ENCODE peak calls at places on chromosomes 6 and 20, in seven cellular contexts. N is bronchial epithelial cell, W is choroid plexus epithelial cell, Z is astrocyte of the cerebellum, E is HCT116, H is ascending aorta, G is pancreas. X is an unnamed sample.

GRCh38 chr6:159982726-159983506 is 14.0 kb downstream of the IGF2R start:
- DNase-seq in Z (no peak), E (no peak), N (no peak), G (no peak), W (peak; percentile 86), H (no peak), X (peak; percentile 61)

GRCh38 chr20:40160151-40160550 is 528.9 kb downstream of the MAFB start:
- DNase-seq in N (peak; percentile 60), E (peak; percentile 1), W (peak; percentile 82), G (peak; percentile 22), H (no peak), Z (peak; percentile 5), X (peak; percentile 64)

GRCh38 chr20:44780226-44780625 is 30.1 kb downstream of the RIMS4 start:
- DNase-seq in G (no peak), E (no peak), H (no peak), N (peak; percentile 32), W (peak; percentile 71), Z (peak; percentile 40), X (peak; percentile 58)

GRCh38 chr20:54452277-54452676 is 23.1 kb upstream of the DOK5 start:
- DNase-seq in G (no peak), H (no peak), W (no peak), E (no peak), Z (no peak), N (no peak), X (no peak)

GRCh38 chr6:163489584-163489983 is 75.1 kb downstream of the QKI start:
- DNase-seq in N (peak; percentile 8), G (no peak), W (peak; percentile 33), E (no peak), H (no peak), Z (peak; percentile 39), X (peak; percentile 38)

GRCh38 chr6:15504581-15505350 is 158.1 kb downstream of the DTNBP1 start:
- DNase-seq in E (no peak), Z (peak; percentile 99), W (peak; percentile 99), G (peak; percentile 42), N (peak; percentile 20), H (no peak), X (peak; percentile 98)

GRCh38 chr6:108831104-108831503 is 17.1 kb upstream of the ARMC2 start:
- DNase-seq in H (no peak), W (no peak), E (no peak), N (no peak), G (no peak), Z (no peak), X (no peak)

GRCh38 chr6:210104-210456 is 82.2 kb upstream of the DUSP22 start:
- DNase-seq in N (no peak), W (no peak), Z (no peak), H (no peak), E (no peak), G (no peak), X (no peak)

DNA sequence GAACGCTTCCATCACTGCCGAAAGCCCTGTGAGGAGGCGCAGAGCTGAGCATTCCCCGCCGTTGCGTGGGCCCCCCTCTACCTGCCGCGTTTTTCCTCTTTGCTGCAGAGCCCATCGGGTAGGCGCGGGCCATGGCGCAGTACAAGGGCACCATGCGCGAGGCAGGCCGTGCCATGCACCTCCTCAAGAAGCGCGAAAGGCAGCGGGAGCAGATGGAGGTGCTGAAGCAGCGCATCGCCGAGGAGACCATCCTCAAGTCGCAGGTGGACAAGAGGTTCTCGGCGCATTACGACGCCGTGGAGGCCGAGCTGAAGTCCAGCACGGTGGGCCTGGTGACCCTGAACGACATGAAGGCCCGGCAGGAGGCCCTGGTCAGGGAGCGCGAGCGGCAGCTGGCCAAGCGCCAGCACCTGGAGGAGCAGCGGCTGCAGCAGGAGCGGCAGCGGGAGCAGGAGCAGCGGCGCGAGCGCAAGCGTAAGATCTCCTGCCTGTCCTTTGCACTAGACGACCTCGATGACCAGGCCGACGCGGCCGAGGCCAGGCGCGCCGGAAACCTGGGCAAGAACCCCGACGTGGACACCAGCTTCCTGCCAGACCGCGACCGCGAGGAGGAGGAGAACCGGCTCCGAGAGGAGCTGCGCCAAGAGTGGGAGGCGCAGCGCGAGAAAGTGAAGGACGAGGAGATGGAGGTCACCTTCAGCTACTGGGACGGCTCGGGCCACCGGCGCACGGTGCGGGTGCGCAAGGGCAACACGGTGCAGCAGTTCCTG is 693 bp downstream of the FAM50B start:
- DNase-seq in H (no peak), Z (no peak), E (no peak), W (peak; percentile 23), G (peak; percentile 49), N (no peak), X (no peak)
- H3K4me3 ChIP-seq in H (peak overlapping the region; percentile 64), Z (peak overlapping the region; percentile 52), E (no peak overlapping the region), W (peak overlapping the region; percentile 67), G (peak overlapping the region; percentile 35), N (peak overlapping the region; percentile 47), X (peak overlapping the region; percentile 61)

DNA sequence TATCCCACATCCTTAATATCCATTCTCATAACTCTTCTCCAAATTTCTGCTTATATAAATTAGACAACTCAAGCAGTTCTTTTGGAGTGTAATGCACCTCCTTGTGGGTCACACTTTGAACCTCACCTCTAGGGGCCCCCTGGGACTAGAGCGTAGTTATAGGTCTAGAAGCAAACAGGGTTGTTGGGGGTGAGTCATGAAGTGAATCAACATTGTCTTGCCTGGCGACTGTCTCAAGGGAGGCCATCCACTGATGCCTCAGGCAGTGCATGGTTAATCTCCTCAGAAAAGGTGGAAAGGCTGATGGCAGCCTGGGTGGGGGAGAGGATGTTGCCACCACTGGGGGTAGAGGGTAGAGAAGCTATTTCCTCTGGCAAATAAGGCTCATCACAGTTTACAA is 129.1 kb downstream of the TNFRSF21 start:
- DNase-seq in N (peak; percentile 95), G (no peak), W (peak; percentile 60), E (peak; percentile 47), Z (no peak), H (no peak), X (peak; percentile 90)
- TF ChIP-seq CTCF in N (peak; percentile 17), G (no peak), W (no peak), E (no peak), Z (no peak), H (no peak), X (no peak)

DNA sequence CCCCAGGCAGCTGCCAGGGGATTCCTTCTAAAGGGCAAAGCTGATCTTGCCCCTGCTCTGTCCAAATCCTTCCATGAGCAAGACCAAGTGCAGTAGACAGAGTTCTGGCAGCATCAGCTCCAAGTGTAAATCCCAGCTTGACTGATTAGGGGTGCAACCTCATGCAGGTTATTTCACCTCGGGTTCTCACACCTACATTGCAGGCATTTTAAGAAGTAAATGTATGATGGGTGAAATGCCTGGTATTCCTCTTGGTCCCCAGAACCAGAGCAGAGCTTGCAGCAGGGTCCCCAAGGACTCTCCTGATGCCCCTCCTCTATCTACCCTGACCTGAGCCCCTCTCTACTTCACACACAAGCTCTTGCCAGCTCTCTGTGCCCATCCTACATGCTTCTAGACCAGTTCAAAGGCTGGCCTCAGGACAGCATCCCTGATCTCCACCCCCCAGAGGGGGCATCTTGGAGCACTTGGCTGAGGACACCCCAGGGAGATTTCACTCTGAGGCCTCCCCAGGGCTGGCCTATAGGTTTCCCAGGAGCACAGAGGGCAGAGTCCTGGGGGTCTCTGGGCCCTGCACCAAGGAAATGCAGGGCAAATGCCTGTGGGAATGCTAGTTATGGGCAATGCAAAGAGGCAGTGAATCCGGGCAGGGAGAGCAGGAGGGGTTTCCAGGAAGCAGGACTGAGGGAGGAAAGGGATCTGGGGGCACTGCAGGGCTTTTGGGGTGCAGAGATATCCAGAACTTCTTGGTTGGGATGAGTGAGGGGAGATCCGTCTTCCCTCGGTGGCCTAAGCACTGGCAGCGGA is 1.0 kb downstream of the LZTS3 start:
- DNase-seq in N (no peak), Z (no peak), G (no peak), H (no peak), E (no peak), W (no peak), X (no peak)
- H3K4me3 ChIP-seq in N (no peak overlapping the region), Z (peak overlapping the region; percentile 90), G (peak overlapping the region; percentile 73), H (peak overlapping the region; percentile 88), E (peak overlapping the region; percentile 76), W (peak overlapping the region; percentile 82), X (no peak overlapping the region)

GRCh38 chr6:24257282-24257681 is 100.6 kb downstream of the DCDC2 start:
- DNase-seq in H (no peak), G (no peak), N (no peak), E (peak; percentile 13), Z (no peak), W (no peak), X (no peak)
- TF ChIP-seq CTCF in H (no peak), G (no peak), N (no peak), E (no peak), Z (no peak), W (no peak), X (no peak)

GRCh38 chr6:166658115-166658791 is 31.2 kb upstream of the RPS6KA2 start:
- DNase-seq in E (no peak), G (no peak), W (no peak), H (no peak), N (no peak), Z (no peak), X (no peak)
- H3K4me3 ChIP-seq in E (no peak overlapping the region), G (no peak overlapping the region), W (no peak overlapping the region), H (no peak overlapping the region), N (no peak overlapping the region), Z (no peak overlapping the region), X (no peak overlapping the region)

GRCh38 chr20:50294164-50295088 is 103.8 kb downstream of the CEBPB start:
- DNase-seq in G (no peak), N (no peak), W (no peak), Z (no peak), H (no peak), E (no peak), X (no peak)
- TF ChIP-seq CTCF in G (no peak), N (no peak), W (no peak), Z (no peak), H (no peak), E (no peak), X (no peak)